ENCODE peak calls at places on chromosomes 6 and 20, in seven cellular contexts. T is tibial artery, O is endothelial cell of umbilical vein, X is WTC11, Z is pancreas, U is cardiac muscle cell, P is D721Med. F is an unnamed sample.

GRCh38 chr6:39335780-39336541 is 13.5 kb upstream of the KCNK16 start:
- DNase-seq in O (no peak), U (no peak), Z (no peak), T (no peak), X (no peak), P (no peak), F (no peak)

GRCh38 chr20:19304886-19305415 is 92.5 kb downstream of the SLC24A3 start:
- DNase-seq in X (no peak), O (no peak), P (no peak), U (no peak), T (no peak), Z (no peak), F (no peak)

GRCh38 chr6:52263709-52264320 is 19.5 kb upstream of the IL17F start:
- DNase-seq in X (peak; percentile 68), T (peak; percentile 70), U (peak; percentile 66), P (no peak), O (peak; percentile 70), Z (peak; percentile 57), F (peak; percentile 62)

GRCh38 chr6:34147906-34148701 is 2.2 kb upstream of the GRM4 start:
- DNase-seq in T (peak; percentile 44), X (peak; percentile 11), Z (no peak), U (no peak), O (no peak), P (no peak), F (no peak)

GRCh38 chr20:35093245-35093884 is 758 bp upstream of the TRPC4AP start:
- DNase-seq in Z (no peak), O (peak; percentile 31), T (no peak), U (no peak), P (no peak), X (no peak), F (no peak)

GRCh38 chr6:21653902-21654301 is 60.4 kb downstream of the SOX4 start:
- DNase-seq in T (no peak), P (no peak), X (peak; percentile 44), U (no peak), O (no peak), Z (no peak), F (no peak)

GRCh38 chr20:59735917-59736316 is 131.6 kb downstream of the PHACTR3 start:
- DNase-seq in O (no peak), P (no peak), U (no peak), Z (no peak), T (no peak), X (no peak), F (no peak)

GRCh38 chr6:56349196-56349595 is 101.8 kb upstream of the COL21A1 start:
- DNase-seq in Z (no peak), T (no peak), O (no peak), X (no peak), U (no peak), P (no peak), F (no peak)

GRCh38 chr6:39530201-39530759 is 194.9 kb downstream of the KIF6 start:
- DNase-seq in Z (no peak), U (no peak), X (no peak), T (no peak), O (no peak), P (no peak), F (peak; percentile 79)

GRCh38 chr6:153170511-153170910 is 39.4 kb upstream of the RGS17 start:
- DNase-seq in Z (no peak), P (no peak), U (no peak), O (no peak), T (no peak), X (no peak), F (no peak)

GRCh38 chr20:53529658-53530057 is 64.0 kb downstream of the ZNF217 start:
- DNase-seq in X (no peak), Z (no peak), T (no peak), U (no peak), O (no peak), P (no peak), F (no peak)

GRCh38 chr20:18304618-18305017 is 16.3 kb downstream of the ZNF133 start:
- DNase-seq in P (no peak), U (no peak), Z (no peak), O (no peak), T (no peak), X (no peak), F (no peak)

GRCh38 chr20:62651285-62652021 is 9.2 kb downstream of the SLCO4A1 start:
- DNase-seq in U (peak; percentile 54), O (no peak), P (no peak), X (no peak), Z (no peak), T (peak; percentile 81), F (peak; percentile 89)

GRCh38 chr20:24978493-24978892 is 14.1 kb downstream of the APMAP start:
- DNase-seq in O (no peak), Z (no peak), P (no peak), U (no peak), X (no peak), T (no peak), F (no peak)

GRCh38 chr6:124792386-124792785 is 169.9 kb upstream of the RNF217 start:
- DNase-seq in T (no peak), O (no peak), Z (no peak), P (no peak), X (no peak), U (no peak), F (no peak)

GRCh38 chr6:38114976-38115632 is 295.6 kb downstream of the ZFAND3 start:
- DNase-seq in O (no peak), U (no peak), Z (no peak), T (no peak), X (no peak), P (no peak), F (no peak)

GRCh38 chr6:56025785-56026184 is 150.4 kb upstream of the BMP5 start:
- DNase-seq in T (no peak), O (peak; percentile 96), P (no peak), X (no peak), U (no peak), Z (no peak), F (no peak)

GRCh38 chr6:160692369-160692959 is 9.6 kb upstream of the PLG start:
- DNase-seq in O (no peak), T (no peak), U (no peak), X (no peak), P (no peak), Z (no peak), F (no peak)
- TF ChIP-seq CTCF in O (no peak), T (no peak), U (no peak), X (peak; percentile 44), P (no peak), Z (no peak), F (no peak)

DNA sequence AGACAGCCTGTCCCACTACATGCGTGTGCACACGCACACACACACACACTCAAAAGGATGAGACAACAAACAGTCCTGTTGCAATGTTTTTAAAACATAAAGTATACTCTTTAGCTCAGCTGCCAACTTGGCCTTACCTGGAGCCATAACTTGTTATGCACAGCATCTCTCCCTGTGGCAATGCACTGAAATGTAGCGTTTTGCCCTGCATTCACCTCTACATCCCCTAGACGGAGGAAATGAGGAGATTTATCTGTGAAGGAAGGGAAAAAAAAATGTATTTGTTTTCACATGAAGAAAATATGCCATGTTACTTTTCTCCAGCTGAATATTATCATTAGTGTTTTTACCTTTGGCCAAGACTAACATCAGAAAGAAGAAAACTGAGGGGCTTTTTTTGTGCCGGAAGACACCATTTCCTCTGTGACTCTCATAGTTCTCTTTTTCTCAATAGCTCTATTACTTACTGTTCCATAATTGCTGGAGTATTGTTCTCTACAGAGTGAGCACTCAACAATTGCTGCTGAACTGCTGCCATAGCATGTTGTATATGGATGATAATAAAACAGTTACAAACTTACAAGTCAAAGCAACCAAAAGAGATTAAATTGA is 280.4 kb downstream of the PTPRK start:
- DNase-seq in O (peak; percentile 60), Z (no peak), X (no peak), P (no peak), T (no peak), U (no peak), F (no peak)
- TF ChIP-seq CTCF in O (no peak), Z (no peak), X (no peak), P (no peak), T (no peak), U (no peak), F (no peak)

GRCh38 chr20:64051532-64052325 is 2.3 kb upstream of the SOX18 start:
- DNase-seq in O (peak; percentile 31), P (no peak), Z (no peak), U (no peak), T (peak; percentile 77), X (no peak), F (no peak)
- TF ChIP-seq CTCF in O (no peak), P (no peak), Z (no peak), U (no peak), T (no peak), X (no peak), F (no peak)

GRCh38 chr6:75377386-75377785 is 92.8 kb upstream of the TMEM30A start:
- DNase-seq in P (no peak), X (no peak), Z (no peak), T (no peak), O (no peak), U (no peak), F (no peak)
- TF ChIP-seq CTCF in P (no peak), X (no peak), Z (no peak), T (no peak), O (no peak), U (no peak), F (no peak)

GRCh38 chr20:57801581-57801980 is 91.8 kb upstream of the PMEPA1 start:
- DNase-seq in O (no peak), T (no peak), Z (no peak), X (no peak), U (no peak), P (no peak), F (no peak)

GRCh38 chr20:57801046-57801445 is 91.2 kb upstream of the PMEPA1 start:
- DNase-seq in U (no peak), Z (no peak), X (no peak), T (no peak), P (no peak), O (no peak), F (no peak)

GRCh38 chr20:57803718-57804005 is 93.8 kb upstream of the PMEPA1 start:
- DNase-seq in U (no peak), O (no peak), T (no peak), Z (no peak), X (no peak), P (no peak), F (no peak)

GRCh38 chr20:57804470-57805250 is 94.8 kb upstream of the PMEPA1 start:
- DNase-seq in O (no peak), T (no peak), U (no peak), X (no peak), P (no peak), Z (no peak), F (no peak)

GRCh38 chr20:57802877-57803717 is 93.3 kb upstream of the PMEPA1 start:
- DNase-seq in T (no peak), Z (no peak), U (no peak), P (no peak), O (no peak), X (no peak), F (no peak)
- TF ChIP-seq CTCF in T (no peak), Z (no peak), U (no peak), P (no peak), O (no peak), X (no peak), F (no peak)

F was measured in GM13976.